ENCODE peak calls at places on chromosomes 6 and 20, in seven cellular contexts. F, H, C, T, B, G and Y are unnamed samples.

GRCh38 chr6:2245954-2246863 is 804 bp upstream of the GMDS start:
- DNase-seq in H (peak; percentile 84), C (peak; percentile 52), G (peak; percentile 76), T (peak; percentile 91), B (peak; percentile 37), F (peak; percentile 84), Y (peak; percentile 69)

GRCh38 chr6:17663203-17663602 is 43.5 kb downstream of the NUP153 start:
- DNase-seq in B (no peak), H (no peak), F (no peak), T (no peak), G (no peak), C (no peak), Y (no peak)

GRCh38 chr6:6007311-6008113 is 787 bp upstream of the NRN1 start:
- DNase-seq in F (no peak), B (peak; percentile 75), T (no peak), G (no peak), H (no peak), C (no peak), Y (no peak)

GRCh38 chr20:41398408-41398807 is 31.8 kb upstream of the EMILIN3 start:
- DNase-seq in H (no peak), B (no peak), F (no peak), T (no peak), G (peak; percentile 69), C (no peak), Y (no peak)

GRCh38 chr6:136524936-136525413 is 25.2 kb downstream of the MAP7 start:
- DNase-seq in H (no peak), B (no peak), T (no peak), C (no peak), F (no peak), G (no peak), Y (no peak)

GRCh38 chr6:147503587-147503986 is 4.9 kb upstream of the SAMD5 start:
- DNase-seq in F (no peak), H (no peak), G (no peak), B (no peak), T (no peak), C (no peak), Y (no peak)

GRCh38 chr6:159977242-159978214 is 8.6 kb downstream of the IGF2R start:
- DNase-seq in T (peak; percentile 61), C (peak; percentile 55), G (peak; percentile 85), H (no peak), B (no peak), F (no peak), Y (no peak)

GRCh38 chr6:11202513-11203305 is 29.8 kb downstream of the NEDD9 start:
- DNase-seq in T (no peak), B (no peak), C (no peak), F (no peak), H (no peak), G (no peak), Y (no peak)

GRCh38 chr6:43263314-43264178 is 20.3 kb downstream of the TTBK1 start:
- DNase-seq in B (peak; percentile 97), F (peak; percentile 80), T (peak; percentile 73), H (peak; percentile 76), C (peak; percentile 70), G (peak; percentile 40), Y (no peak)

GRCh38 chr20:39986231-39986904 is 702.7 kb downstream of the MAFB start:
- DNase-seq in H (peak; percentile 39), G (peak; percentile 68), B (no peak), C (no peak), T (peak; percentile 35), F (no peak), Y (no peak)

GRCh38 chr20:49713779-49714712 is at the start of gene B4GALT5:
- DNase-seq in H (peak; percentile 76), T (peak; percentile 71), B (peak; percentile 89), C (peak; percentile 89), F (peak; percentile 87), G (peak; percentile 73), Y (peak; percentile 91)

GRCh38 chr6:150719861-150720260 is 120.2 kb downstream of the PLEKHG1 start:
- DNase-seq in C (no peak), F (no peak), B (no peak), T (no peak), G (no peak), H (no peak), Y (no peak)

GRCh38 chr6:138231399-138231886 is 13.2 kb upstream of the PBOV1 start:
- DNase-seq in C (no peak), T (no peak), B (no peak), F (no peak), H (no peak), G (no peak), Y (no peak)

GRCh38 chr20:60903325-60903958 is 348.6 kb upstream of the CDH4 start:
- DNase-seq in F (no peak), G (no peak), H (no peak), T (no peak), C (no peak), B (no peak), Y (no peak)

GRCh38 chr6:151391021-151391470 is 313 bp downstream of the ZBTB2 start:
- DNase-seq in T (peak; percentile 59), G (peak; percentile 77), F (peak; percentile 64), H (peak; percentile 80), B (peak; percentile 79), C (peak; percentile 82), Y (peak; percentile 86)

GRCh38 chr6:79601020-79601609 is 30.0 kb upstream of the SH3BGRL2 start:
- DNase-seq in G (no peak), B (no peak), T (no peak), H (no peak), C (no peak), F (no peak), Y (no peak)

GRCh38 chr20:346640-347316 is at the start of gene NRSN2:
- DNase-seq in T (peak; percentile 73), H (peak; percentile 70), C (no peak), G (peak; percentile 59), B (peak; percentile 87), F (peak; percentile 80), Y (no peak)

GRCh38 chr20:38222231-38222922 is 38.2 kb downstream of the KIAA1755 start:
- DNase-seq in C (peak; percentile 66), H (peak; percentile 58), T (peak; percentile 58), B (peak; percentile 85), F (peak; percentile 87), G (peak; percentile 60), Y (no peak)

GRCh38 chr20:50783390-50783789 is 11.5 kb upstream of the BCAS4 start:
- DNase-seq in B (no peak), C (no peak), G (no peak), F (no peak), T (no peak), H (no peak), Y (no peak)

DNA sequence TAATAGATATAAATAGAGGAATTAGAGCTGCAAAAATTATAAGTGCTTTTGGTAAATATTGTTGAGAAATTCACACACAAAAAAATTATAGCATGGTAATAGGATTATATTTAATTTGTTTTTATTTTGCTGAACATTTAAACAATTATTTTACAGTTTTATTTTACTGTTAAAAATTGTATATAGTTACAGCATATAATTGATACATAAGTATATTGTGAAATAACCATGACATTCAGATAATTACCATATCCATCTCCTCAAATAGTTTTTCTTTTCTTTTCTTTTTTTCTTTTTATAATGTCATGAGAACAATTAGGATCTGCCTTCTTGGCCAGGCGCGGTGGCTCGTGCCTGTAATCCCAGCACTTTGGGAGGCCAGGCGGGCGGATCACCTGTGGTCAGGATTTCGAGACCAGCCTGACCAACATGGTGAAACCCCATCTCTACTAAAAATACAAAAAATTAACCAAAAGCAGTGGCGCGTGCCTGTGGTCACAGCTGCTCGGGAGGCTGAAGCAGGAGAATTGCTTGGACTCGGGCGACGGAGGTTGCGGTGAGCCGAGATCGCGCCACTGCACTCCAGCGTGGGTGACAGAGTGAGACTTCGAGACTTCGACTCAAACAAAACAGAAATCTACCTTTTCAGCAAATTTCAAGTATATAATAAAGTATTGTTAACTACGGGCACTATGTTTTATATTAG is 654.2 kb downstream of the TENT5A start:
- DNase-seq in C (no peak), B (no peak), F (no peak), H (no peak), G (no peak), T (no peak), Y (no peak)
- TF ChIP-seq CTCF in C (no peak), B (no peak), F (no peak), H (no peak), G (no peak), T (no peak), Y (no peak)

DNA sequence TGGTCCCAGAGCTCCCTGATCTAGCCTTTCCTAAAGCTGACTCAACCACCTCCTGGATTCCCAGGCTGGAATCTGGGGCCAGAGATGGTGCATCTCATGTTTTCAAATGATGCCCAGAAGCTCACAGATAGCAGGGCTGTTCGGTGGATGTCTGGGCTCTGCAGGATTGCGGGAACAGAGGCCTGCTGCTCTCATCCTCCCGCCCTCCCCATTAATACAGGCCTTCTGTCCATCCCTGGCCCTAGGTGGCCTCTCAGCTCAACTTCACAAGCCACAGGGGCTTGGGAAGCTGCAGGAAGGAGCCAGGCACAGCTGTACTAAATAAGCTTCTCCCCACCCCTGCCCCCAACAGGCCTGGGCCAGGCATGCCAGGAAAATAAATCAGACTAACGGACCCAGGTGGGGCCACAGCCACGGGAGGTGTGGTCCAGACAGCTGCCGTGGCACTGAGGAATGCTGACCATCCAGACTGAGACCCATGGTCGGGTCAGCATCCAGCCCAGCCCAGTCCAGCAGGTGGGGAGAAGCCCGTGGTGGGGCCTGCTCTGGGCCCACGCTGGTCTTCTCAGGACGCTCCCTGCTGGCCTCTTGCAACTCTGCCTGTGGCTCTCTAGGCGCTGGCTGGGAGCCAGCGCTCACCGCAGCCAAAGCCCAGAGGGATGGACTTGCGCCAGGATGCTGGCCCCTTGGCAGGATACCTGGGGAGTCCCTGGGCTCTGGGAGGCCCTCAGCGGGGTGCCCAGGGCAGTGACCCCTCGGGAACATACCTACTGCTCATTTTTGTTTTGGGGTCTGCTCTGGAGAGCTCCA is 8.5 kb upstream of the YTHDF1 start:
- DNase-seq in F (peak; percentile 63), T (peak; percentile 45), G (peak; percentile 29), B (no peak), H (no peak), C (no peak), Y (no peak)
- TF ChIP-seq CTCF in F (peak; percentile 59), T (no peak), G (no peak), B (no peak), H (no peak), C (no peak), Y (peak; percentile 29)

GRCh38 chr6:3887150-3887700 is 38.1 kb downstream of the FAM50B start:
- DNase-seq in F (no peak), G (no peak), T (no peak), H (no peak), B (peak; percentile 15), C (no peak), Y (no peak)
- TF ChIP-seq CTCF in F (no peak), G (peak; percentile 38), T (peak; percentile 46), H (peak; percentile 34), B (peak; percentile 30), C (peak; percentile 19), Y (peak; percentile 50)

GRCh38 chr6:163743796-163744195 is 329.3 kb downstream of the QKI start:
- DNase-seq in H (no peak), F (no peak), B (no peak), T (no peak), G (no peak), C (no peak), Y (no peak)

GRCh38 chr6:163748886-163749285 is 334.4 kb downstream of the QKI start:
- DNase-seq in T (no peak), C (no peak), H (no peak), B (no peak), G (no peak), F (no peak), Y (no peak)

GRCh38 chr6:163748036-163748435 is 333.5 kb downstream of the QKI start:
- DNase-seq in T (no peak), C (no peak), F (no peak), G (no peak), H (no peak), B (no peak), Y (no peak)

GRCh38 chr6:163744256-163744925 is 329.9 kb downstream of the QKI start:
- DNase-seq in C (no peak), G (no peak), B (no peak), T (no peak), H (no peak), F (no peak), Y (no peak)

GRCh38 chr6:163745566-163746400 is 331.3 kb downstream of the QKI start:
- DNase-seq in C (no peak), G (no peak), F (peak; percentile 93), B (no peak), H (no peak), T (no peak), Y (no peak)
- TF ChIP-seq CTCF in C (no peak), G (no peak), F (no peak), B (no peak), H (no peak), T (no peak), Y (no peak)